ENCODE peak calls at places on chromosomes 1 and 21, in six cellular contexts. H is epithelial cell of esophagus, Q is type B pancreatic cell, W is upper lobe of left lung, U is BE2C, T is endothelial cell. Z is an unnamed sample.

GRCh38 chr1:151680391-151680790 is 36.2 kb downstream of the CELF3 start:
- DNase-seq in H (peak), Q (no peak), W (no peak), U (no peak), T (no peak), Z (no peak)

GRCh38 chr21:44934797-44935532 is 4.9 kb upstream of the SLX9 start:
- DNase-seq in H (no peak), Q (no peak), W (peak), U (no peak), T (no peak), Z (no peak)

GRCh38 chr1:16904560-16905111 is 8.9 kb downstream of the RNU1-2 start:
- DNase-seq in H (peak), Q (peak), W (peak), U (peak), T (peak), Z (peak)

GRCh38 chr1:46948629-46949282 is 7.5 kb upstream of the CYP4A11 start:
- DNase-seq in H (peak), Q (no peak), W (no peak), U (no peak), T (no peak), Z (no peak)

GRCh38 chr1:38941527-38942019 is at the start of gene RHBDL2:
- DNase-seq in H (peak), Q (no peak), W (peak), U (no peak), T (no peak), Z (no peak)

GRCh38 chr1:169305356-169305755 is 62.2 kb downstream of the NME7 start:
- DNase-seq in H (no peak), Q (no peak), W (no peak), U (no peak), T (no peak), Z (no peak)

GRCh38 chr1:116819081-116819480 is 64.9 kb downstream of the CD2 start:
- DNase-seq in H (no peak), Q (no peak), W (no peak), U (no peak), T (no peak), Z (no peak)

GRCh38 chr1:185297986-185298385 is 19.1 kb downstream of the IVNS1ABP start:
- DNase-seq in H (no peak), Q (no peak), W (no peak), U (no peak), T (no peak), Z (no peak)

GRCh38 chr1:202586018-202586821 is 124.0 kb downstream of the SYT2 start:
- DNase-seq in H (peak), Q (no peak), W (no peak), U (peak), T (no peak), Z (peak)

GRCh38 chr1:61119085-61119484 is 36.7 kb downstream of the NFIA start:
- DNase-seq in H (no peak), Q (no peak), W (no peak), U (peak), T (no peak), Z (no peak)

GRCh38 chr1:93678491-93678890 is 3.1 kb downstream of the BCAR3 start:
- DNase-seq in H (peak), Q (no peak), W (no peak), U (no peak), T (no peak), Z (no peak)

GRCh38 chr1:27504588-27505419 is 14.8 kb upstream of the WASF2 start:
- DNase-seq in H (peak), Q (no peak), W (peak), U (no peak), T (peak), Z (no peak)

DNA sequence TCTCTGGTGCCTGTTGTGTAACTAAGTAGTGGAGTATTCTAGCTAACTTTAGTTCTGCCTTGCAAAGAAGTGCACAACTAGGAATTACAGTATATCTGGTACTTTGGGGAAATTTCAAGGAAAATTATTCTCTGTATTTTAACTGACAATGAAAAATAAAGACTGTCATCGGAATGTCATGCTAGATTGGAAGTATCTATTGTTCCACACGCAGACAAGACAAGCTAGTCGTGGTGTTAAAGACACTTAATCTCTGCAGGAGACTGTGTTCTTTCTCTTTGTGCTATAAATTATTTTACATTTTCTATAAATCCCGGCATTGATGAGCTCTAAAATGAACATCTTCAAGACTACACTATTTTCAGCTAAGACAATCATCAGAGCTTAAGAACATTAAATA is 1068.8 kb upstream of the ADGRL4 start:
- DNase-seq in H (no peak), Q (no peak), W (no peak), U (no peak), T (no peak), Z (no peak)
- TF ChIP-seq CTCF in H (no peak), Q (no peak), W (no peak), U (no peak), T (no peak), Z (no peak)

GRCh38 chr1:182054698-182055326 is 6.7 kb downstream of the ZNF648 start:
- DNase-seq in H (peak), Q (no peak), W (no peak), U (peak), T (peak), Z (no peak)

GRCh38 chr1:182048562-182048961 is 12.9 kb downstream of the ZNF648 start:
- DNase-seq in H (no peak), Q (no peak), W (no peak), U (no peak), T (no peak), Z (no peak)

GRCh38 chr1:182056596-182057366 is 4.7 kb downstream of the ZNF648 start:
- DNase-seq in H (no peak), Q (no peak), W (peak), U (no peak), T (no peak), Z (no peak)

GRCh38 chr1:182050481-182051438 is 10.8 kb downstream of the ZNF648 start:
- DNase-seq in H (peak), Q (no peak), W (no peak), U (no peak), T (no peak), Z (no peak)

DNA sequence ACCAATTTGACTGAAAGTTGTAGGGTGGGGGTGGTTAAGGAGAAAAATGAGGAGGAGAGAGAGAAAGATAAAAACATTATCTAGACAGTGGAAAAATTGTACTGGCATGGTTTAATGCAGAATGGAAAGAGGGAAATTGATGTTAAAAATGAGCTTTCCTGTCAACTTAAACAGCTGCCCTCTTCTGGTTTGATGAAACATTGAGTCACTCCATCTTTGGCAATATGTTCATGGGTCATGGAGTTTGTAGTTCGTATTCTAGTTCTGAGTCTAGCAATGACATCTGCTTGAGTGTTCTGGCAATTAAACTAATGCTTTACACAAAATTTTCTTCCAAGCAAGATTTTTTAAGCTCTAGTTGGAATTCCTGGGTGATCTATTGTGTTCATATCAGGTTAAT is 9.6 kb downstream of the ZNF648 start:
- DNase-seq in H (peak), Q (no peak), W (no peak), U (no peak), T (no peak), Z (no peak)
- TF ChIP-seq CTCF in H (peak), Q (no peak), W (no peak), U (no peak), T (no peak), Z (no peak)

DNA sequence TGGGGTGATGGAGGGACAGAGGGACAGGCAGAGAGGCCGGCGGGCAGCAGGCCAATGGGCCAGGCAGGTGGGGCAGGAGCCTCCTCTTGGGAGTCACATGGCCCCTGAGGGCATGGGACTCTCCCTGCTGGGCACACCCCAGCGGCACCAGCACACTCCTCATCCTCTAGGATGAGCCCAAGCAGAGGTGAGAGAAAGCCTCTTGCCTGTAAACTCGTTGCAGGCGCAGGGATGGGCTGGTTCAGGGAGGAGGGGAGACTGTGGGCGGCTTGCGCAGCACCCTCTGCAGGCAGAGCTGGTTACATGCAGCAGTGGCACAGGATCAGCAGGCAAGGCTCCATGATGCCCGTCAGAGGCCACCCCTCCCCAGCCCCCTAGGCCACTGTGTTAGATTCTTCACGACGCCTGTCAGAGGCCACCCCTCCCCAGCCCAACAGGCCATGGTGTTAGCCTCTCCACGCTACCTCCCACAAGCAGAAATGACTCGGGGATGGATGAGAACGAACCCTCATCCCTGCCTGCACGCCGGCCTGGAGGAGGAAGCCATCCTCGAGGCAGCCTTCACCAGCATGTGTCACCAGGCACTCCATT is 209.7 kb upstream of the VAMP3 start:
- DNase-seq in H (no peak), Q (no peak), W (no peak), U (peak), T (peak), Z (no peak)
- TF ChIP-seq CTCF in H (peak), Q (peak), W (peak), U (peak), T (peak), Z (peak)

GRCh38 chr1:10309240-10310011 is 89.4 kb upstream of the PGD start:
- DNase-seq in H (no peak), Q (no peak), W (no peak), U (no peak), T (no peak), Z (no peak)
- TF ChIP-seq CTCF in H (no peak), Q (no peak), W (no peak), U (no peak), T (no peak), Z (no peak)

GRCh38 chr1:3054474-3054873 is 14.5 kb upstream of the PRDM16 start:
- DNase-seq in H (no peak), Q (peak), W (peak), U (no peak), T (no peak), Z (no peak)

GRCh38 chr1:3053986-3054385 is 15.0 kb upstream of the PRDM16 start:
- DNase-seq in H (no peak), Q (peak), W (no peak), U (no peak), T (no peak), Z (no peak)

GRCh38 chr1:3056641-3057040 is 12.4 kb upstream of the PRDM16 start:
- DNase-seq in H (no peak), Q (peak), W (no peak), U (no peak), T (no peak), Z (no peak)

GRCh38 chr1:3053366-3053980 is 15.5 kb upstream of the PRDM16 start:
- DNase-seq in H (no peak), Q (peak), W (no peak), U (no peak), T (no peak), Z (no peak)

GRCh38 chr1:3055051-3055450 is 14.0 kb upstream of the PRDM16 start:
- DNase-seq in H (no peak), Q (peak), W (peak), U (no peak), T (no peak), Z (no peak)
- TF ChIP-seq CTCF in H (no peak), Q (no peak), W (no peak), U (no peak), T (no peak), Z (no peak)

GRCh38 chr1:205318231-205318991 is 3.1 kb downstream of the NUAK2 start:
- DNase-seq in H (peak), Q (no peak), W (no peak), U (no peak), T (no peak), Z (no peak)

GRCh38 chr1:205316179-205316578 is 5.4 kb downstream of the NUAK2 start:
- DNase-seq in H (no peak), Q (no peak), W (no peak), U (no peak), T (no peak), Z (no peak)

GRCh38 chr1:205314986-205315618 is 6.4 kb downstream of the NUAK2 start:
- DNase-seq in H (no peak), Q (no peak), W (no peak), U (no peak), T (no peak), Z (no peak)

GRCh38 chr1:205319081-205320018 is 2.2 kb downstream of the NUAK2 start:
- DNase-seq in H (peak), Q (no peak), W (no peak), U (no peak), T (no peak), Z (no peak)

GRCh38 chr1:205317311-205317917 is 4.1 kb downstream of the NUAK2 start:
- DNase-seq in H (peak), Q (no peak), W (peak), U (peak), T (no peak), Z (peak)
- TF ChIP-seq CTCF in H (no peak), Q (no peak), W (no peak), U (peak), T (no peak), Z (no peak)

DNA sequence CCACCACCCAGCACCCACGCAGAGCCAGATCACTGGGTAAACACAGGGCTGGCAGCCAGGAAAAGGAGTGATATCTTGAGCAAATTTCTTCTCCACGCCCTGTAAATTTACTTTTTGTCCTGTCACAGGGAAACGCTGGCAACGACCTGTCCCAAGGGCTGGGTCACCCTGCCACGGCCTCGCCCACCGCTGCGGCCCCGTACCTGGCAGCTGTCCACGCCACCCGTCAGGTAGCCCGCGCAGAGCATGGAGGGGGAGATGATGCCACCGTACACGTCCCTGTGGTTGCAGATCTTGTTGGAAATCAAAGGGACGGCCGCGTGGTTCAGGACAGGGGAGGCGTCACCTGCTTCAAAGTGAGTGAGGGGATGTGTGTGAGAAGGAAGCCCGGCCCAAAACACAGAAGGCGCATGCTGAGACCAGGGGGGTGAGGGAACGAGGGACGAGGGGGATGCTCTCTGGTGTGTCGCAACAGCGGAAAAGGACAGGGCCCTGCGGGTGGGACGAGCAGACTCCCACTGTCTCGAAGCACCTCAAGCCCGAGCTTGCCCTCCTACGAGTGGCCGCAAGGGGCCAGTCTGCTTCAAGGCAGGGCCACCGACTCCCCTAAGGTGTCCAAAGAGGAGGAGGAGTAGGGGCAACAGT is 10.1 kb upstream of the TFF1 start:
- DNase-seq in H (no peak), Q (no peak), W (peak), U (no peak), T (no peak), Z (no peak)
- TF ChIP-seq CTCF in H (no peak), Q (no peak), W (no peak), U (no peak), T (no peak), Z (no peak)